ENCODE peak calls at places on chromosomes 16 and 17, in eight cellular contexts. Y is AG04450; F is PC-9; K is H9; R is A549; N is CD8-positive, alpha-beta T cell; W is hippocampal formation; A is pancreas. S is an unnamed sample.

GRCh38 chr17:33651631-33652030 is 358.5 kb upstream of the ASIC2 start:
- DNase-seq in W (no peak), N (no peak), K (peak), A (no peak), F (no peak), Y (no peak), R (peak), S (no peak)

GRCh38 chr16:17467923-17468540 is 2.7 kb downstream of the XYLT1 start:
- DNase-seq in K (peak), Y (peak), N (peak), F (no peak), R (peak), A (peak), W (peak), S (no peak)

GRCh38 chr17:64599187-64599676 is 62.9 kb downstream of the SMURF2 start:
- DNase-seq in W (no peak), K (peak), F (no peak), Y (no peak), N (peak), A (no peak), R (no peak), S (peak)

GRCh38 chr17:12983986-12984932 is 33.6 kb downstream of the ELAC2 start:
- DNase-seq in A (no peak), N (no peak), W (no peak), K (no peak), Y (peak), R (no peak), F (no peak), S (no peak)

GRCh38 chr17:63973930-63974593 is 1.3 kb upstream of the SCN4A start:
- DNase-seq in A (no peak), Y (no peak), K (no peak), F (peak), W (no peak), R (peak), N (no peak), S (peak)

GRCh38 chr16:15879255-15879804 is 9.1 kb downstream of the CEP20 start:
- DNase-seq in N (no peak), Y (peak), A (no peak), K (no peak), W (no peak), R (peak), F (peak), S (no peak)

GRCh38 chr17:43226393-43226792 is 2.0 kb downstream of the CCDC200 start:
- DNase-seq in A (no peak), Y (no peak), N (no peak), R (no peak), F (no peak), K (peak), W (no peak), S (no peak)

GRCh38 chr17:81553616-81554181 is 1.5 kb upstream of the FAAP100 start:
- DNase-seq in K (no peak), F (no peak), N (no peak), W (no peak), A (peak), R (peak), Y (peak), S (peak)

GRCh38 chr17:62787358-62787757 is 20.8 kb downstream of the MARCHF10 start:
- DNase-seq in R (no peak), W (no peak), A (no peak), N (no peak), Y (no peak), K (no peak), F (no peak), S (no peak)

GRCh38 chr17:80826346-80826954 is 165.2 kb upstream of the CHMP6 start:
- DNase-seq in F (no peak), Y (no peak), W (no peak), A (peak), N (no peak), R (no peak), K (no peak), S (peak)

GRCh38 chr17:46818929-46819859 is 702 bp upstream of the WNT3 start:
- DNase-seq in F (peak), W (no peak), N (peak), K (peak), Y (no peak), A (peak), R (no peak), S (no peak)

GRCh38 chr17:49843774-49844350 is 4.0 kb downstream of the TAC4 start:
- DNase-seq in Y (no peak), N (no peak), A (no peak), R (peak), F (no peak), W (no peak), K (peak), S (no peak)

GRCh38 chr17:78401891-78402290 is 23.4 kb downstream of the PGS1 start:
- DNase-seq in F (no peak), W (no peak), A (no peak), Y (no peak), N (no peak), K (no peak), R (no peak), S (no peak)